ENCODE peak calls at places on chromosomes 11 and 22, in ten cellular contexts. R is Peyer's patch, M is uterus, O is ovary, T is right lobe of liver, V is esophagus squamous epithelium, E is adrenal gland, P is NB4, A is testis, X is IMR-90. U is an unnamed sample.

GRCh38 chr11:21625982-21626381 is 566.9 kb upstream of the ANO5 start:
- DNase-seq in M (no peak), X (no peak), O (no peak), V (no peak), P (peak; percentile 90), R (no peak), E (peak; percentile 25), T (no peak), A (peak; percentile 16), U (no peak)

GRCh38 chr11:131192628-131193027 is 177.8 kb upstream of the NTM start:
- DNase-seq in O (no peak), P (no peak), E (no peak), T (no peak), X (no peak), A (no peak), V (no peak), M (no peak), R (no peak), U (no peak)

GRCh38 chr11:94521684-94522083 is 9.4 kb downstream of the C11orf97 start:
- DNase-seq in T (no peak), E (no peak), R (no peak), X (no peak), M (no peak), P (peak; percentile 63), O (no peak), A (no peak), V (no peak), U (peak; percentile 5)

GRCh38 chr11:501001-501682 is 5.9 kb downstream of the RNH1 start:
- DNase-seq in O (no peak), A (no peak), P (no peak), T (no peak), M (no peak), X (no peak), E (no peak), R (no peak), V (no peak), U (no peak)

GRCh38 chr11:59706518-59707285 is 6.9 kb downstream of the OR10V1 start:
- DNase-seq in V (no peak), M (no peak), R (no peak), A (no peak), P (no peak), X (peak; percentile 88), O (no peak), E (no peak), T (no peak), U (peak; percentile 92)

GRCh38 chr11:14360976-14361375 is 2.0 kb upstream of the RRAS2 start:
- DNase-seq in X (no peak), V (no peak), M (no peak), P (peak; percentile 32), O (no peak), E (no peak), A (no peak), R (no peak), T (no peak), U (no peak)

GRCh38 chr11:30488304-30488998 is 97.7 kb downstream of the MPPED2 start:
- DNase-seq in A (no peak), R (no peak), O (no peak), P (no peak), X (peak; percentile 81), V (no peak), E (no peak), M (no peak), T (no peak), U (no peak)

GRCh38 chr11:3614742-3615171 is 27.0 kb downstream of the ART5 start:
- DNase-seq in X (no peak), P (peak; percentile 68), R (no peak), E (no peak), T (no peak), V (no peak), O (no peak), A (no peak), M (no peak), U (peak; percentile 53)

GRCh38 chr11:63920126-63920869 is 3.3 kb upstream of the RCOR2 start:
- DNase-seq in A (peak; percentile 73), T (no peak), P (no peak), V (no peak), O (peak; percentile 76), M (peak; percentile 71), R (peak; percentile 92), E (peak; percentile 67), X (no peak), U (no peak)

GRCh38 chr11:124868322-124869274 is 3.4 kb downstream of the ROBO3 start:
- DNase-seq in E (no peak), A (no peak), O (no peak), T (peak; percentile 51), P (no peak), X (no peak), V (no peak), R (peak; percentile 30), M (no peak), U (no peak)

GRCh38 chr11:65047581-65048422 is 6.8 kb downstream of the SAC3D1 start:
- DNase-seq in E (no peak), M (peak; percentile 45), O (no peak), T (no peak), A (peak; percentile 37), V (no peak), P (no peak), X (no peak), R (peak; percentile 55), U (peak; percentile 23)

DNA sequence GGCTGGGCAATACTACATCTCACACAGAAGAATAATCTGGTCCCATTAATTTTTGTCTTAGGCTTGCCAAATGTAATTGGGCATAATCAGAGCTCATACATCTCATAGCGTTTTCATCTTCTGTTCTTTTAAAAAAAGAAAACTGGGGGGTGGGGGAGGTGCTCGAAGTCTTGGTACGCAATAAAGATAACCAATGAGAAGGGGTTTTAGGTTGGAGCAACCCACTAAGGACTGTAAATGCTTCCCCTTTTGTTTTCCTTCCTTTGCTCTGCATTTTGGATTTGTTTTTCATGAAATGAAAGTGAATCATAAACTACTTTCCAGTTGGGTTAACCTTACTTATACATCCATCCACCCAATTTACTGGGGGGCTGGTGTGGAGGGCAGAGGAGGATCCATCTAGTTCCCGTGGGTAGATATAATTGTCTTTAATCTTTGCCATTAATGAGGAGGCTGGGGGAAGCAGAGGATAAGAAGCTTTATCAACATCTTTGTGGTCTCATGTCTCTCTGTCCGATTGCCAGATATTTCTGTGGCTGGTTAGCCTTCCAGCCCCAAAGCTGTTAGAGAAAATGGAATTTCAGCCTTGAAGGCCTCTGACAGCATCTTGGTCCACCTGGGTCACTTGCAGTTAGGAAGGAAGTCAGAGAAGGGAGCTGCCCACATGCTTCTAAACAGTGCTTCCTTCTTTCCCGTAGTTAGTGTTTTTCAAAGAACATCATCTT is 57.1 kb downstream of the ABTB2 start:
- DNase-seq in A (no peak), M (no peak), T (no peak), X (no peak), V (no peak), P (peak; percentile 56), R (no peak), O (no peak), E (no peak), U (no peak)
- TF ChIP-seq POLR2A in A (no peak), M (no peak), T (no peak), X (no peak), V (no peak), P (no peak), R (no peak), O (no peak), E (no peak), U (no peak)

GRCh38 chr11:115054541-115055538 is 376.5 kb downstream of the NXPE2 start:
- DNase-seq in T (no peak), V (no peak), M (no peak), P (no peak), X (peak; percentile 3), R (no peak), A (no peak), E (no peak), O (no peak), U (no peak)
- TF ChIP-seq POLR2A in T (no peak), V (no peak), M (no peak), P (no peak), X (no peak), R (no peak), A (no peak), E (no peak), O (no peak), U (no peak)

GRCh38 chr22:21640810-21641209 is 1.3 kb upstream of the SDF2L1 start:
- DNase-seq in X (no peak), T (no peak), E (no peak), V (no peak), R (no peak), O (no peak), A (no peak), P (no peak), M (no peak), U (no peak)

GRCh38 chr22:21642584-21643448 is 714 bp downstream of the SDF2L1 start:
- DNase-seq in X (peak; percentile 44), P (peak; percentile 77), M (no peak), O (no peak), R (peak; percentile 70), T (peak; percentile 65), E (no peak), A (no peak), V (no peak), U (peak; percentile 75)

GRCh38 chr22:21643533-21644357 is 1.6 kb downstream of the SDF2L1 start:
- DNase-seq in X (no peak), O (no peak), E (no peak), A (no peak), V (no peak), T (no peak), M (no peak), R (no peak), P (no peak), U (no peak)

GRCh38 chr22:21641417-21641794 is 696 bp upstream of the SDF2L1 start:
- DNase-seq in E (no peak), R (peak; percentile 67), X (peak; percentile 55), A (peak; percentile 58), P (peak; percentile 69), T (peak; percentile 61), M (no peak), O (no peak), V (no peak), U (peak; percentile 58)

GRCh38 chr22:21641795-21642583 is at the start of gene SDF2L1:
- DNase-seq in O (peak; percentile 96), E (peak; percentile 99), R (peak; percentile 98), X (peak; percentile 99), A (peak; percentile 99), P (peak; percentile 99), T (peak; percentile 99), V (peak; percentile 94), M (peak; percentile 98), U (peak; percentile 99)
- TF ChIP-seq POLR2A in O (peak; percentile 13), E (peak; percentile 58), R (peak; percentile 55), X (peak; percentile 81), A (no peak), P (no peak), T (peak; percentile 90), V (peak; percentile 70), M (peak; percentile 60), U (peak; percentile 70)

DNA sequence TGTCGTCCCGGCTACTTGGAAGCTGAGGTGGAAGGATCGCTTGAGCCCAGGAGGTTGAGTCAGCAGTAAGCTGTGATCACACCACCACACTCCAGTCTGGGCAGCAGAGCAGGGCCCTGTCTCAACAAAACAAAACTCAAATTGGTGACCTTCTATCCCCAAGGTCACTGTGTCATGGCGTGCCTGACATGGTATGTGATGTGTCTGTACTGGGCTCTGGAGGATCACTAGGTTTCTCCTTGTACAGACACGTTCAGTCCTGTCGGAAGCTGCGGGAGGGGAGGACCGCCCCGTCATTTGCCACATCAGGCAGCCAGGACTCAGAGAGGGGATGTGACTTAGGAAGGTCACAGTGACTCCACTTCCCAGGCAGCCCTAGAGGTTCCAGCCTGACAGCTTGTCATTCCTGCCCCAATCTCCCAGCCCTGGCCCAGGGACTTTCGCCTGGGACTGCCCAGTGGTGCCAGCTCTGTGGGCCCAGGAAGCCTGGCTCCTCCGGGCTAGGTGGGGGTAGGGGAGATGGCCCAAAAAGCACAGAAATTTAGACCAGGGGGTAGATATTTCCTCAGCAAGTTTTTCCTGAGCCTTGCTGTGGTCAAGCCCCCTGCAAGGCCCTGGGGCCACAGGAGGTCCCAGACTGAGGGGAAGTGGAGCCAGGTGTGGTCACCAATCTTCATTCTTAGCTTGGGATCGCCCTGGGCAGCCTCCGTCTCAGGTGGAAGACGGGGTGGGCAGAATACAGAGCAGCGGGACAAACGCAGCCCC is 53.2 kb downstream of the TRIOBP start:
- DNase-seq in V (no peak), A (no peak), R (no peak), M (no peak), E (peak; percentile 71), X (peak; percentile 78), P (no peak), O (no peak), T (no peak), U (no peak)
- TF ChIP-seq POLR2A in V (no peak), A (no peak), R (no peak), M (no peak), E (no peak), X (no peak), P (no peak), O (no peak), T (no peak), U (no peak)

U was measured in erythroblast.